ENCODE peak calls at places on chromosomes 3 and 15, in six cellular contexts. S, M, Y, E, G and R are unnamed samples.

GRCh38 chr3:172456404-172456803 is 8.1 kb upstream of the GHSR start:
- DNase-seq in S (no peak), M (no peak), Y (no peak), E (no peak), G (no peak), R (no peak)

GRCh38 chr3:160707187-160707789 is 30.3 kb downstream of the ARL14 start:
- DNase-seq in S (peak), M (peak), Y (no peak), E (peak), G (peak), R (peak)

GRCh38 chr15:42577514-42578031 is 2.2 kb downstream of the STARD9 start:
- DNase-seq in S (no peak), M (no peak), Y (no peak), E (peak), G (peak), R (peak)

GRCh38 chr3:134754768-134755559 is 40.1 kb upstream of the EPHB1 start:
- DNase-seq in S (peak), M (peak), Y (no peak), E (peak), G (peak), R (peak)

GRCh38 chr3:65334045-65334665 is 646.4 kb upstream of the ADAMTS9 start:
- DNase-seq in S (peak), M (no peak), Y (peak), E (peak), G (no peak), R (no peak)

GRCh38 chr3:135267487-135267886 is 472.4 kb downstream of the EPHB1 start:
- DNase-seq in S (no peak), M (no peak), Y (no peak), E (no peak), G (no peak), R (no peak)

GRCh38 chr3:152258448-152259302 is 10.1 kb upstream of the MBNL1 start:
- DNase-seq in S (no peak), M (peak), Y (peak), E (peak), G (peak), R (peak)

GRCh38 chr3:73999501-73999900 is 374.8 kb upstream of the PDZRN3 start:
- DNase-seq in S (no peak), M (no peak), Y (no peak), E (no peak), G (no peak), R (peak)

GRCh38 chr3:73716418-73716817 is 91.7 kb upstream of the PDZRN3 start:
- DNase-seq in S (no peak), M (no peak), Y (no peak), E (no peak), G (peak), R (peak)

GRCh38 chr15:81531971-81532370 is 158.0 kb upstream of the TMC3 start:
- DNase-seq in S (no peak), M (no peak), Y (no peak), E (no peak), G (peak), R (peak)

GRCh38 chr15:60003243-60004018 is 680 bp upstream of the FOXB1 start:
- DNase-seq in S (no peak), M (no peak), Y (no peak), E (no peak), G (no peak), R (no peak)

GRCh38 chr15:57306944-57307411 is 69.3 kb upstream of the CGNL1 start:
- DNase-seq in S (no peak), M (no peak), Y (peak), E (no peak), G (no peak), R (no peak)

GRCh38 chr3:189337672-189338071 is 165.9 kb downstream of the TPRG1 start:
- DNase-seq in S (no peak), M (no peak), Y (no peak), E (no peak), G (no peak), R (no peak)

GRCh38 chr3:189342811-189343210 is 171.0 kb downstream of the TPRG1 start:
- DNase-seq in S (no peak), M (no peak), Y (no peak), E (no peak), G (no peak), R (no peak)

GRCh38 chr3:189338366-189338765 is 166.6 kb downstream of the TPRG1 start:
- DNase-seq in S (no peak), M (no peak), Y (no peak), E (no peak), G (no peak), R (no peak)

GRCh38 chr3:189339996-189340395 is 168.2 kb downstream of the TPRG1 start:
- DNase-seq in S (no peak), M (no peak), Y (no peak), E (no peak), G (no peak), R (no peak)

GRCh38 chr3:189340680-189341460 is 169.1 kb downstream of the TPRG1 start:
- DNase-seq in S (no peak), M (peak), Y (no peak), E (no peak), G (no peak), R (no peak)
- TF ChIP-seq CTCF in S (peak), M (peak), Y (no peak), E (peak), G (no peak), R (peak)

GRCh38 chr15:79431636-79432344 is at the start of gene MINAR1:
- DNase-seq in S (peak), M (no peak), Y (no peak), E (peak), G (peak), R (peak)
- TF ChIP-seq CTCF in S (peak), M (no peak), Y (no peak), E (no peak), G (no peak), R (peak)

GRCh38 chr3:23807161-23808015 is 1.6 kb downstream of the UBE2E1 start:
- DNase-seq in S (no peak), M (no peak), Y (no peak), E (peak), G (peak), R (peak)

GRCh38 chr3:23805881-23806321 is at the start of gene UBE2E1:
- DNase-seq in S (peak), M (peak), Y (peak), E (peak), G (peak), R (peak)

GRCh38 chr3:23804441-23805227 is 1.1 kb upstream of the UBE2E1 start:
- DNase-seq in S (no peak), M (no peak), Y (no peak), E (peak), G (no peak), R (no peak)

GRCh38 chr3:23806322-23807160 is 786 bp downstream of the UBE2E1 start:
- DNase-seq in S (peak), M (no peak), Y (peak), E (peak), G (peak), R (no peak)

DNA sequence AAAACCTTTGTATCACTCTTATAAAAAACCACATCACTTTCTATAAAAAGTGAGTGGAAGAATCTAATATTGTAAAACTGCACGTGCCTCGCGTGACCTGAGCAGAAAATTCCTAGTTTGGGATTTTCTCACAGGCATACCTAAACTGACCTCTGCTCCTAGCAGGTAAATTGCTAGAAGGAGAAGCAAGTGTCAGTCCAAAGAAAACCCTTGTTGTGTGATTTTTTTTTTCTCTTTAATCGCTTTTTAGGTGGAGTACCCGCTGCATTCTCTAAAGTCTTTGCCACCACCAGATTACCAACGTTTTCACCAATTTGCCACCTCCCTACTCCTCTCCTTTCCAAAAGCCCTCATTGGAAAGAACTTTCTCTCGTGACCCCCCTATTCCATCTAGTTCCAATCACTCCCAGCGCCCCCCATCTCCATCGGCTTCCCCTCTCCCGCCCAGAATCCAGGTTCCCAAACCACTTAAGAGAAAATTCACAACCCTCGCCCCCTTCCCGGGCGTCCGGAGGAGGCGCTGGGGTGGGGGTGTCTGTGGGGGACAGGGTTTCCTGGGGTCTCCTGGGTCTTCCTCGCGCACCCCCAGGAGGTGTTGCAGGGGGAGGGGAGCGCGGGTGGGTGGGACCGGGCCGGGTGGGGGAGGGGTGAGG is 401 bp upstream of the UBE2E1 start:
- DNase-seq in S (no peak), M (no peak), Y (no peak), E (no peak), G (no peak), R (no peak)
- TF ChIP-seq CTCF in S (no peak), M (no peak), Y (no peak), E (no peak), G (peak), R (no peak)

GRCh38 chr15:55110446-55110845 is 86.3 kb downstream of the RSL24D1 start:
- DNase-seq in S (no peak), M (no peak), Y (no peak), E (no peak), G (no peak), R (no peak)

GRCh38 chr15:55108448-55108847 is 88.3 kb downstream of the RSL24D1 start:
- DNase-seq in S (no peak), M (no peak), Y (no peak), E (no peak), G (no peak), R (no peak)

GRCh38 chr15:55106155-55106554 is 90.6 kb downstream of the RSL24D1 start:
- DNase-seq in S (no peak), M (no peak), Y (no peak), E (no peak), G (no peak), R (no peak)

GRCh38 chr15:55108858-55109518 is 87.8 kb downstream of the RSL24D1 start:
- DNase-seq in S (peak), M (peak), Y (peak), E (peak), G (peak), R (peak)
- TF ChIP-seq CTCF in S (peak), M (peak), Y (no peak), E (peak), G (peak), R (peak)

DNA sequence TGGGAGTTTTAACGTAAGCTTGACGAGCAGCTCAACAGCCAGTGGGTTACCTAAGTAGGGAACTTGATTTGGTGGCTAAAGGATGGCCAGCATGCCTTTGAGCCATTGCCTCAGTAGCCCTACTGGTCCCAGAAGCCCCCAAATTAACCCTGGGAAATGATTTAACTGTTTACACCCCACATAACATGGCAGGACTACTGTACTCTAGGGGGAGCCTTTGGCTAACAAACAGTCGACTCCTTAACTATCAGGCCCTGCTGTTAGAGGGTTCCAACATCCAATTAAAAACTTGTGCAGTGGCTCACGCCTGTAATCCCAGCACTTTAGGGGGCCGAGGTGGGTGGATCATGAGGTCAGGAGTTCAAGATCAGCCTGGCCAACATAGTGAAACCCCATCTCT is 9.4 kb upstream of the SMCO1 start:
- DNase-seq in S (no peak), M (no peak), Y (no peak), E (peak), G (no peak), R (no peak)
- TF ChIP-seq CTCF in S (no peak), M (peak), Y (no peak), E (peak), G (peak), R (peak)

DNA sequence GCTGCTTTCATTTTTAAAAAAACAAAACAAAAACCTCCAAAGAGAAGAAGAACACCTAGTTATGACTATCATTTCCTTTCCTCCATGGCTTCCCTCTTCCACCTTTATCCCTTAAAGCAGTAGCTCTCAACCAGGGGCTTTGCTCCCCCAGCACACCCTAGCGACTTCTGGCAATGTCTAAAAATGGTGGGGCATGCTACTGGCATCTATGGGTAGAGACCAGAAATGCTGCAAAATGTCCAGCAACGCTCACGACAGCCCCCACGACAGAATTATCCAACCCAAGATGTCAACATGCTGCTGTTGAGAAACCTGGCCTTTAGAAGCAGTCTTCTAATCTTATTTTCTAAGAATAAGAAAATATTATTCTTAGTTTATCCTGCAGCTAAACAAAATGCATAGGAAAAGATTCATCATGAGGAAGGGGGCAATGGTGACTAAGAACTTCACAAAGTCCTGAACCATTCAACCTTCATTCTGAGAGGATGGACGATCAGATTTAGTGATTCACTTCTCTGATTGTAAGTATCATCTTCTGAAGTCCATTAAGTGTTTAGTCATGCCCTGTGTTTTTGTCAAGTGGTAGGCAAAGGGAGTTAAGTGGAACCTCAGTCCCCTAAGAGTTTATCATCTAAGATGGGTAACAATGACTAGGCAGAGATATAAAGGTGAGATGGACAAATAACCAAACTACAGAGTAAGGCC is 81.7 kb downstream of the CCNL1 start:
- DNase-seq in S (no peak), M (no peak), Y (no peak), E (no peak), G (no peak), R (peak)
- TF ChIP-seq CTCF in S (no peak), M (no peak), Y (no peak), E (no peak), G (no peak), R (no peak)

GRCh38 chr3:168511428-168512014 is 415.8 kb upstream of the GOLIM4 start:
- DNase-seq in S (no peak), M (no peak), Y (no peak), E (peak), G (peak), R (peak)
- TF ChIP-seq CTCF in S (peak), M (peak), Y (no peak), E (peak), G (peak), R (peak)